ENCODE peak calls at places on chromosome 16, in nine cellular contexts. One of them, this sample, is unnamed.

GRCh38 chr16:15650019-15650697 is at the start of gene NDE1:
- DNase-seq in Peyer's patch: peak
- DNase-seq in sigmoid colon: peak
- DNase-seq in lower leg skin: peak
- DNase-seq in A549: peak
- DNase-seq in heart left ventricle: peak
- DNase-seq in adrenal gland: peak
- DNase-seq in body of pancreas: peak
- DNase-seq in IMR-90: peak
- DNase-seq in this sample: peak

GRCh38 chr16:397135-397661 is at the start of gene NME4:
- DNase-seq in Peyer's patch: no peak
- DNase-seq in sigmoid colon: peak
- DNase-seq in lower leg skin: no peak
- DNase-seq in A549: no peak
- DNase-seq in heart left ventricle: no peak
- DNase-seq in adrenal gland: no peak
- DNase-seq in body of pancreas: no peak
- DNase-seq in IMR-90: no peak
- DNase-seq in this sample: no peak

GRCh38 chr16:55257971-55258613 is 65.9 kb upstream of the IRX6 start:
- DNase-seq in Peyer's patch: no peak
- DNase-seq in sigmoid colon: no peak
- DNase-seq in lower leg skin: peak
- DNase-seq in A549: no peak
- DNase-seq in heart left ventricle: peak
- DNase-seq in adrenal gland: peak
- DNase-seq in body of pancreas: peak
- DNase-seq in IMR-90: peak
- DNase-seq in this sample: no peak

GRCh38 chr16:31138621-31139578 is 3.4 kb upstream of the PRSS8 start:
- DNase-seq in Peyer's patch: no peak
- DNase-seq in sigmoid colon: no peak
- DNase-seq in lower leg skin: no peak
- DNase-seq in A549: peak
- DNase-seq in heart left ventricle: peak
- DNase-seq in adrenal gland: peak
- DNase-seq in body of pancreas: peak
- DNase-seq in IMR-90: peak
- DNase-seq in this sample: peak

GRCh38 chr16:15037745-15038144 is 18.1 kb downstream of the NTAN1 start:
- DNase-seq in Peyer's patch: no peak
- DNase-seq in sigmoid colon: no peak
- DNase-seq in lower leg skin: no peak
- DNase-seq in A549: no peak
- DNase-seq in heart left ventricle: no peak
- DNase-seq in adrenal gland: no peak
- DNase-seq in body of pancreas: no peak
- DNase-seq in IMR-90: no peak
- DNase-seq in this sample: no peak

GRCh38 chr16:46830417-46830901 is 521 bp downstream of the C16orf87 start:
- DNase-seq in Peyer's patch: peak
- DNase-seq in sigmoid colon: no peak
- DNase-seq in lower leg skin: peak
- DNase-seq in A549: no peak
- DNase-seq in heart left ventricle: peak
- DNase-seq in adrenal gland: peak
- DNase-seq in body of pancreas: peak
- DNase-seq in IMR-90: no peak
- DNase-seq in this sample: peak

GRCh38 chr16:11667824-11668589 is at the start of gene SNN:
- DNase-seq in Peyer's patch: peak
- DNase-seq in sigmoid colon: peak
- DNase-seq in lower leg skin: peak
- DNase-seq in A549: peak
- DNase-seq in heart left ventricle: peak
- DNase-seq in adrenal gland: peak
- DNase-seq in body of pancreas: peak
- DNase-seq in IMR-90: peak
- DNase-seq in this sample: peak

GRCh38 chr16:51550785-51551184 is 399.7 kb upstream of the SALL1 start:
- DNase-seq in Peyer's patch: no peak
- DNase-seq in sigmoid colon: no peak
- DNase-seq in lower leg skin: no peak
- DNase-seq in A549: no peak
- DNase-seq in heart left ventricle: no peak
- DNase-seq in adrenal gland: no peak
- DNase-seq in body of pancreas: no peak
- DNase-seq in IMR-90: peak
- DNase-seq in this sample: no peak

GRCh38 chr16:55703003-55704001 is 47.5 kb downstream of the SLC6A2 start:
- DNase-seq in Peyer's patch: no peak
- DNase-seq in sigmoid colon: no peak
- DNase-seq in lower leg skin: peak
- DNase-seq in A549: peak
- DNase-seq in heart left ventricle: no peak
- DNase-seq in adrenal gland: peak
- DNase-seq in body of pancreas: peak
- DNase-seq in IMR-90: peak
- DNase-seq in this sample: no peak

GRCh38 chr16:12627394-12627793 is 176.3 kb downstream of the CPPED1 start:
- DNase-seq in Peyer's patch: no peak
- DNase-seq in sigmoid colon: no peak
- DNase-seq in lower leg skin: no peak
- DNase-seq in A549: no peak
- DNase-seq in heart left ventricle: no peak
- DNase-seq in adrenal gland: no peak
- DNase-seq in body of pancreas: no peak
- DNase-seq in IMR-90: no peak
- DNase-seq in this sample: no peak

GRCh38 chr16:56297684-56298083 is 106.4 kb downstream of the GNAO1 start:
- DNase-seq in Peyer's patch: no peak
- DNase-seq in sigmoid colon: no peak
- DNase-seq in lower leg skin: no peak
- DNase-seq in A549: no peak
- DNase-seq in heart left ventricle: no peak
- DNase-seq in adrenal gland: no peak
- DNase-seq in body of pancreas: no peak
- DNase-seq in IMR-90: no peak
- DNase-seq in this sample: no peak

GRCh38 chr16:79623076-79623475 is 22.5 kb upstream of the MAF start:
- DNase-seq in Peyer's patch: no peak
- DNase-seq in sigmoid colon: no peak
- DNase-seq in lower leg skin: no peak
- DNase-seq in A549: no peak
- DNase-seq in heart left ventricle: no peak
- DNase-seq in adrenal gland: no peak
- DNase-seq in body of pancreas: no peak
- DNase-seq in IMR-90: no peak
- DNase-seq in this sample: no peak

GRCh38 chr16:57184890-57185445 is 871 bp downstream of the PSME3IP1 start:
- DNase-seq in Peyer's patch: no peak
- DNase-seq in sigmoid colon: no peak
- DNase-seq in lower leg skin: no peak
- DNase-seq in A549: no peak
- DNase-seq in heart left ventricle: no peak
- DNase-seq in adrenal gland: no peak
- DNase-seq in body of pancreas: no peak
- DNase-seq in IMR-90: no peak
- DNase-seq in this sample: no peak

GRCh38 chr16:20355114-20355782 is 2.7 kb upstream of the UMOD start:
- DNase-seq in Peyer's patch: no peak
- DNase-seq in sigmoid colon: no peak
- DNase-seq in lower leg skin: no peak
- DNase-seq in A549: no peak
- DNase-seq in heart left ventricle: no peak
- DNase-seq in adrenal gland: no peak
- DNase-seq in body of pancreas: no peak
- DNase-seq in IMR-90: no peak
- DNase-seq in this sample: no peak

GRCh38 chr16:28166394-28167208 is 45.2 kb downstream of the XPO6 start:
- DNase-seq in Peyer's patch: no peak
- DNase-seq in sigmoid colon: no peak
- DNase-seq in lower leg skin: no peak
- DNase-seq in A549: no peak
- DNase-seq in heart left ventricle: no peak
- DNase-seq in adrenal gland: no peak
- DNase-seq in body of pancreas: no peak
- DNase-seq in IMR-90: peak
- DNase-seq in this sample: no peak

GRCh38 chr16:60413969-60414368 is 1622.3 kb downstream of the CDH8 start:
- DNase-seq in Peyer's patch: no peak
- DNase-seq in sigmoid colon: no peak
- DNase-seq in lower leg skin: no peak
- DNase-seq in A549: no peak
- DNase-seq in heart left ventricle: no peak
- DNase-seq in adrenal gland: no peak
- DNase-seq in body of pancreas: no peak
- DNase-seq in IMR-90: no peak
- DNase-seq in this sample: no peak

GRCh38 chr16:59060212-59060611 is 326.1 kb upstream of the GOT2 start:
- DNase-seq in Peyer's patch: no peak
- DNase-seq in sigmoid colon: no peak
- DNase-seq in lower leg skin: no peak
- DNase-seq in A549: no peak
- DNase-seq in heart left ventricle: no peak
- DNase-seq in adrenal gland: no peak
- DNase-seq in body of pancreas: no peak
- DNase-seq in IMR-90: peak
- DNase-seq in this sample: no peak

DNA sequence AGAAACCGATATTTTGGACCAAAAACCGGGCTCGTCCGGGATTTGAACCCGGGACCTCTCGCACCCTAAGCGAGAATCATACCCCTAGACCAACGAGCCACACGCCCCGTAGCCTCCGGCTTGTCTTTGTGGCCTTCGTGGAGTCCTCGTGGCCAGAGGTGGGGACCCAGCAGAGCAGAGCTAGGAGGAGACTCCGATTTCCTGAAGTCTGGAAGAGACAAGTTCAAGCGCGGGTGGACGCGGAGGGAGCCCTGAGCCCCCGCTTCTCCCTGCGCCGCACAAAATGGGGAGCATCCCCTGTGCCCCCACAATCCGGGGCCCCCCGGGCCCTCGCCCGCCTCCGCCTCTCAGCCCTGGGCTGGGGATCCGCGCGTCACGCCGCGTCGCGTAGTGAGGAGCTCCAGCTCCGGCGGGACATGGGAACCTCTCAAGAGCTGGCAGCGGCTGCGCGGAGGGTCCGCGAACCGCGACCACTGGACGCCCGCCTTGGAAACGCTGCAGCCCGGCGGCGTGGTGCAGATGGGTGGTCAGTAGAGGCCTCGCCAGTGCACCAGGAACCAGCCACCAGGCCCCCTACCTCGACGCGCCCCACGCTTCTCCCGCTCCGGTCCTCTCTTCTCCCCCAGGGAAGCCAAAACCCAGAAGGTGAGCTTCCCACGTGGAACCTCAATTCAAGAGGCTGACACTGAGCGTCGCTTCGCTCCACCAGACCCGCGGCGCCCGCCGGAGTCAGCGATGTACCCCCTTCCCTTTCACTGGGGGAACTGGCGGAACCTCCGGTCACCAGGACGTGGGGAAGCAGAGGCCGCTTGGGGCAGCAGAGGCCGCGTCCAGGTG is 5.2 kb upstream of the OR1F1 start:
- DNase-seq in Peyer's patch: peak
- DNase-seq in sigmoid colon: no peak
- DNase-seq in lower leg skin: no peak
- DNase-seq in A549: peak
- DNase-seq in heart left ventricle: no peak
- DNase-seq in adrenal gland: no peak
- DNase-seq in body of pancreas: peak
- DNase-seq in IMR-90: peak
- DNase-seq in this sample: no peak
- TF ChIP-seq POLR2A in Peyer's patch: no peak
- TF ChIP-seq POLR2A in sigmoid colon: no peak
- TF ChIP-seq POLR2A in lower leg skin: no peak
- TF ChIP-seq POLR2A in A549: no peak
- TF ChIP-seq POLR2A in heart left ventricle: no peak
- TF ChIP-seq POLR2A in adrenal gland: no peak
- TF ChIP-seq POLR2A in body of pancreas: no peak
- TF ChIP-seq POLR2A in IMR-90: no peak
- TF ChIP-seq POLR2A in this sample: no peak

GRCh38 chr16:81528258-81528657 is 83.7 kb downstream of the CMIP start:
- DNase-seq in Peyer's patch: no peak
- DNase-seq in sigmoid colon: no peak
- DNase-seq in lower leg skin: no peak
- DNase-seq in A549: no peak
- DNase-seq in heart left ventricle: no peak
- DNase-seq in adrenal gland: no peak
- DNase-seq in body of pancreas: no peak
- DNase-seq in IMR-90: no peak
- DNase-seq in this sample: no peak
- TF ChIP-seq POLR2A in Peyer's patch: no peak
- TF ChIP-seq POLR2A in sigmoid colon: no peak
- TF ChIP-seq POLR2A in lower leg skin: no peak
- TF ChIP-seq POLR2A in A549: no peak
- TF ChIP-seq POLR2A in heart left ventricle: no peak
- TF ChIP-seq POLR2A in adrenal gland: no peak
- TF ChIP-seq POLR2A in body of pancreas: no peak
- TF ChIP-seq POLR2A in IMR-90: no peak
- TF ChIP-seq POLR2A in this sample: no peak

DNA sequence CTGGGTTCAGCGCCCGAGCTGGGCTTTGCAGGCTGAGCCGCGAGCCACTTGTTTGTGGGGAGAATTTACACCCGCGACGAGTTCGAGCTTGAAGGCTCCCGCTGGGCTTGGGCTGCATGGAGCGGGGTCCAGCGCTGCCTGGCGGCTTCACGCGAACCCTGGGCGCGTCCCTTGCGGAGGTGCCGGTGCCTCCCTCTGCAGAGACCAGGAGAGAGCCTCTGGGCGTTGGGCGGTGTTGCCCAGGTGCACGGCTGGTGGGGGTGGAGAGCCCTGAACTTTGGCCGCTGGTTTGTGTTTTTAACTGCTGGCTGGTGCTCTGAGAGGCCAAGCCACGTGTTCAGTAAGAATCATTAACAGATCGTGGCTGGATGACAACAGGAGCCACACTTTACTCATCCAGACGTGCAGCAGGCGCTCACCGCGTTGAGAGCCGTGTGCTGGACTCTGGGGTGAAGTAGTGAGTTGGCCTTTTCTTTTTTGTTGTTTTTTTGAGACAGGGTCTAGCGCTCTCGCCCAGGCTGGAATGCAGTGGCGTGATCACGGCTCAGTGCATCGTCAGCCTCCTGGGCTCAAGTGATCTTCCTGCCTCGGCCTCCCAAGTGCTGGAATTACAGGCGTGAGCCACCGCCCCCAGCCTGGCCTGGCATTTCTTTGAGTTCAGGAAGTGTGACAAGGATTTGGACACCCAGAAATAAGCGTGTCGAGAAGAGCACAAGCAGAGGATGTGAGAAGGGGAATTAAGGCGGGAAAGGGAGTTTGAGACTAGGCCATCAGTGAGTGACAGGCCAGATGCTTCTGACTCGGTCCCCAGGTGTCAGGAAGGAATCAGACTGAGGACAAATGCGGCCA is 827 bp downstream of the CDK10 start:
- DNase-seq in Peyer's patch: no peak
- DNase-seq in sigmoid colon: no peak
- DNase-seq in lower leg skin: no peak
- DNase-seq in A549: peak
- DNase-seq in heart left ventricle: no peak
- DNase-seq in adrenal gland: no peak
- DNase-seq in body of pancreas: peak
- DNase-seq in IMR-90: peak
- DNase-seq in this sample: peak
- TF ChIP-seq POLR2A in Peyer's patch: peak
- TF ChIP-seq POLR2A in sigmoid colon: no peak
- TF ChIP-seq POLR2A in lower leg skin: no peak
- TF ChIP-seq POLR2A in A549: no peak
- TF ChIP-seq POLR2A in heart left ventricle: no peak
- TF ChIP-seq POLR2A in adrenal gland: no peak
- TF ChIP-seq POLR2A in body of pancreas: peak
- TF ChIP-seq POLR2A in IMR-90: peak
- TF ChIP-seq POLR2A in this sample: no peak

GRCh38 chr16:72787130-72787518 is 260.8 kb downstream of the ZFHX3 start:
- DNase-seq in Peyer's patch: no peak
- DNase-seq in sigmoid colon: no peak
- DNase-seq in lower leg skin: no peak
- DNase-seq in A549: no peak
- DNase-seq in heart left ventricle: no peak
- DNase-seq in adrenal gland: no peak
- DNase-seq in body of pancreas: no peak
- DNase-seq in IMR-90: no peak
- DNase-seq in this sample: no peak
- TF ChIP-seq POLR2A in Peyer's patch: no peak
- TF ChIP-seq POLR2A in sigmoid colon: no peak
- TF ChIP-seq POLR2A in lower leg skin: no peak
- TF ChIP-seq POLR2A in A549: no peak
- TF ChIP-seq POLR2A in heart left ventricle: no peak
- TF ChIP-seq POLR2A in adrenal gland: no peak
- TF ChIP-seq POLR2A in body of pancreas: no peak
- TF ChIP-seq POLR2A in IMR-90: no peak
- TF ChIP-seq POLR2A in this sample: no peak